ENCODE peak calls at places on chromosomes 3 and 15, in six cellular contexts. R is BE2C; K is CD8-positive, alpha-beta T cell; A is psoas muscle; Y is astrocyte of the spinal cord; V is IMR-90. W is an unnamed sample.

GRCh38 chr3:111676177-111677021 is 81.3 kb upstream of the ZBED2 start:
- DNase-seq in R (no peak), K (no peak), A (no peak), Y (peak), V (no peak), W (no peak)

GRCh38 chr3:10552631-10552943 is 47.2 kb upstream of the ATP2B2 start:
- DNase-seq in R (no peak), K (no peak), A (no peak), Y (no peak), V (no peak), W (no peak)

GRCh38 chr3:53234130-53234840 is 21.5 kb downstream of the TKT start:
- DNase-seq in R (no peak), K (no peak), A (no peak), Y (no peak), V (no peak), W (no peak)

GRCh38 chr3:48088056-48088748 is 72.0 kb upstream of the MAP4 start:
- DNase-seq in R (peak), K (no peak), A (no peak), Y (peak), V (no peak), W (no peak)

GRCh38 chr15:39969002-39969394 is 35.1 kb downstream of the EIF2AK4 start:
- DNase-seq in R (no peak), K (no peak), A (no peak), Y (no peak), V (no peak), W (no peak)

GRCh38 chr3:162136136-162136535 is 639.5 kb downstream of the OTOL1 start:
- DNase-seq in R (no peak), K (no peak), A (no peak), Y (no peak), V (no peak), W (no peak)

GRCh38 chr15:73637527-73637926 is 4.3 kb upstream of the NPTN start:
- DNase-seq in R (no peak), K (no peak), A (no peak), Y (peak), V (no peak), W (peak)

GRCh38 chr15:93166675-93167074 is 77.7 kb upstream of the RGMA start:
- DNase-seq in R (no peak), K (peak), A (no peak), Y (no peak), V (no peak), W (no peak)

GRCh38 chr3:11185564-11186317 is 31.4 kb downstream of the HRH1 start:
- DNase-seq in R (no peak), K (no peak), A (peak), Y (peak), V (peak), W (peak)

GRCh38 chr3:31377045-31377642 is 155.6 kb upstream of the STT3B start:
- DNase-seq in R (no peak), K (no peak), A (no peak), Y (peak), V (peak), W (peak)

GRCh38 chr3:126306397-126306796 is 50.8 kb downstream of the KLF15 start:
- DNase-seq in R (no peak), K (no peak), A (no peak), Y (no peak), V (no peak), W (no peak)

GRCh38 chr15:88918738-88919137 is 5.6 kb upstream of the MFGE8 start:
- DNase-seq in R (no peak), K (no peak), A (peak), Y (peak), V (peak), W (peak)

GRCh38 chr3:168925568-168925967 is 737.9 kb downstream of the MECOM start:
- DNase-seq in R (no peak), K (no peak), A (no peak), Y (no peak), V (no peak), W (no peak)

GRCh38 chr3:120568624-120569023 is 27.5 kb upstream of the NDUFB4 start:
- DNase-seq in R (no peak), K (no peak), A (no peak), Y (no peak), V (peak), W (no peak)

GRCh38 chr3:15979490-15979889 is 181.7 kb upstream of the ANKRD28 start:
- DNase-seq in R (no peak), K (no peak), A (no peak), Y (peak), V (no peak), W (no peak)

GRCh38 chr3:14431556-14431927 is 29.1 kb downstream of the SLC6A6 start:
- DNase-seq in R (no peak), K (no peak), A (no peak), Y (no peak), V (no peak), W (no peak)
- H3K4me3 ChIP-seq in R (no peak), K (peak), A (no peak), Y (no peak), V (no peak), W (no peak)

GRCh38 chr3:43742935-43743334 is 52.2 kb downstream of the ABHD5 start:
- DNase-seq in R (no peak), K (no peak), A (no peak), Y (no peak), V (peak), W (no peak)
- TF ChIP-seq CTCF in R (no peak), K (no peak), A (no peak), Y (peak), V (peak), W (peak)

DNA sequence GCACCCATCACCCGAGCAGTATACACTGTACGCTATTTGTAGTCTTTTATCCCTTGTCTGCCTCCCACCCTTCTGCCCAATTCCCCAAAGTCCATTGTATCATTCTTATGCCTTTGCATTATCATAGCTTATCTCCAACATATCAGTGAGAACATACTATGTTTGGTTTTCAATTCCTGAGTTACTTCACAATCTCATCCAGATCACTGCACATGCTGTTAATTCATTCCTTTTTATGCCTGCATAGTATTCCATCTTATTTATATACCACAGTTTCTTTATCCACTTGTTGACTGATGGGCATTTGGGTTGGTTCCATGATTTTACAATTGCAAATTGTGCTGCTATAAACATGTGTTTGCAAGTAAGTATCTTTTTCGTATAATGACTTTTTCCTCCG is 564.7 kb upstream of the NECTIN3 start:
- DNase-seq in R (no peak), K (no peak), A (no peak), Y (no peak), V (no peak), W (no peak)
- H3K4me3 ChIP-seq in R (no peak), K (no peak), A (no peak), Y (no peak), V (no peak), W (no peak)

GRCh38 chr3:184132947-184133346 is 2.2 kb upstream of the EIF2B5 start:
- DNase-seq in R (no peak), K (no peak), A (no peak), Y (no peak), V (no peak), W (no peak)

GRCh38 chr3:184126006-184126405 is 9.2 kb upstream of the EIF2B5 start:
- DNase-seq in R (no peak), K (no peak), A (no peak), Y (no peak), V (peak), W (no peak)

GRCh38 chr3:184134746-184135148 is 411 bp upstream of the EIF2B5 start:
- DNase-seq in R (no peak), K (no peak), A (no peak), Y (no peak), V (no peak), W (no peak)

GRCh38 chr3:184133840-184134745 is 1.1 kb upstream of the EIF2B5 start:
- DNase-seq in R (peak), K (peak), A (peak), Y (peak), V (peak), W (no peak)

DNA sequence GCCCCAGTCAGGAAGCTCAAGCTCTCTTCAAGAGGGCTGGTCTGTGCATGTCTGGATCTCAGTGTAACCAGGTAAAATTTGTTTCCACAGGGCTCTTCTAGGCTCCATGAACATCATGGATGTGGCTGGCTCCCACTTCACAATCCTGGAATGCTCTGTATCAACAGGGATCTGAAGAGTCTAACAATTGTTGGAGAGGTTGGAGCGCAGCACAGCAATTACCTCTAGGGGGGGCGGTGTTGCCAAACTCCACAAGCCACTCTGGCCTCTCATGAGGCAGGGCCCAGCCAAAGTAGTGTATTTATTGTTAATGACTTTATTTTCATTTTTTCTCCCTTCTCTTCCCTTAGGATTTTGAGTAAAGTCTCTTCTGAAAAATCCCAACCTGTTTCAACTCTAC is 6.1 kb upstream of the EIF2B5 start:
- DNase-seq in R (peak), K (no peak), A (no peak), Y (peak), V (peak), W (no peak)
- TF ChIP-seq CTCF in R (peak), K (peak), A (peak), Y (peak), V (peak), W (peak)

GRCh38 chr15:59299919-59300617 is 72.6 kb downstream of the MYO1E start:
- DNase-seq in R (no peak), K (peak), A (peak), Y (peak), V (peak), W (peak)
- H3K4me3 ChIP-seq in R (no peak), K (peak), A (peak), Y (no peak), V (no peak), W (peak)